ENCODE peak calls at places on chromosome 15, in ten cellular contexts. One of them, this sample, is unnamed.

GRCh38 chr15:93028632-93029612 is 60.1 kb downstream of the RGMA start:
- DNase-seq in right lobe of liver: peak
- DNase-seq in HTR-8/SVneo: no peak
- DNase-seq in COLO829: no peak
- DNase-seq in NCI-H1417: peak
- DNase-seq in kidney glomerular epithelial cell: no peak
- DNase-seq in hypothalamus: peak
- DNase-seq in GM12865: no peak
- DNase-seq in iPS-NIHi11: no peak
- DNase-seq in neural crest cell: no peak
- DNase-seq in this sample: peak

GRCh38 chr15:80309769-80310384 is 57.9 kb upstream of the CTXND1 start:
- DNase-seq in right lobe of liver: no peak
- DNase-seq in HTR-8/SVneo: peak
- DNase-seq in COLO829: peak
- DNase-seq in NCI-H1417: peak
- DNase-seq in kidney glomerular epithelial cell: peak
- DNase-seq in hypothalamus: no peak
- DNase-seq in GM12865: no peak
- DNase-seq in iPS-NIHi11: peak
- DNase-seq in neural crest cell: peak
- DNase-seq in this sample: no peak

GRCh38 chr15:33292718-33293307 is 18.0 kb upstream of the RYR3 start:
- DNase-seq in right lobe of liver: peak
- DNase-seq in HTR-8/SVneo: peak
- DNase-seq in COLO829: no peak
- DNase-seq in NCI-H1417: peak
- DNase-seq in kidney glomerular epithelial cell: peak
- DNase-seq in hypothalamus: no peak
- DNase-seq in GM12865: peak
- DNase-seq in iPS-NIHi11: peak
- DNase-seq in neural crest cell: peak
- DNase-seq in this sample: peak

GRCh38 chr15:81023483-81024264 is 23.0 kb downstream of the TLNRD1 start:
- DNase-seq in right lobe of liver: peak
- DNase-seq in HTR-8/SVneo: no peak
- DNase-seq in COLO829: no peak
- DNase-seq in NCI-H1417: no peak
- DNase-seq in kidney glomerular epithelial cell: no peak
- DNase-seq in hypothalamus: peak
- DNase-seq in GM12865: peak
- DNase-seq in iPS-NIHi11: peak
- DNase-seq in neural crest cell: no peak
- DNase-seq in this sample: no peak

GRCh38 chr15:30990451-30991300 is 752 bp downstream of the MTMR10 start:
- DNase-seq in right lobe of liver: peak
- DNase-seq in HTR-8/SVneo: no peak
- DNase-seq in COLO829: no peak
- DNase-seq in NCI-H1417: no peak
- DNase-seq in kidney glomerular epithelial cell: peak
- DNase-seq in hypothalamus: no peak
- DNase-seq in GM12865: no peak
- DNase-seq in iPS-NIHi11: no peak
- DNase-seq in neural crest cell: no peak
- DNase-seq in this sample: peak

GRCh38 chr15:98394546-98394945 is 253.8 kb upstream of the IGF1R start:
- DNase-seq in right lobe of liver: no peak
- DNase-seq in HTR-8/SVneo: no peak
- DNase-seq in COLO829: no peak
- DNase-seq in NCI-H1417: no peak
- DNase-seq in kidney glomerular epithelial cell: no peak
- DNase-seq in hypothalamus: no peak
- DNase-seq in GM12865: no peak
- DNase-seq in iPS-NIHi11: no peak
- DNase-seq in neural crest cell: no peak
- DNase-seq in this sample: no peak

GRCh38 chr15:68469162-68470048 is 37.4 kb upstream of the ITGA11 start:
- DNase-seq in right lobe of liver: no peak
- DNase-seq in HTR-8/SVneo: no peak
- DNase-seq in COLO829: no peak
- DNase-seq in NCI-H1417: no peak
- DNase-seq in kidney glomerular epithelial cell: no peak
- DNase-seq in hypothalamus: no peak
- DNase-seq in GM12865: no peak
- DNase-seq in iPS-NIHi11: no peak
- DNase-seq in neural crest cell: no peak
- DNase-seq in this sample: no peak

GRCh38 chr15:71440479-71441071 is 325.3 kb downstream of the THSD4 start:
- DNase-seq in right lobe of liver: no peak
- DNase-seq in HTR-8/SVneo: peak
- DNase-seq in COLO829: peak
- DNase-seq in NCI-H1417: peak
- DNase-seq in kidney glomerular epithelial cell: peak
- DNase-seq in hypothalamus: no peak
- DNase-seq in GM12865: peak
- DNase-seq in iPS-NIHi11: peak
- DNase-seq in neural crest cell: no peak
- DNase-seq in this sample: no peak

GRCh38 chr15:95449229-95449628 is 881.3 kb upstream of the NR2F2 start:
- DNase-seq in right lobe of liver: no peak
- DNase-seq in HTR-8/SVneo: no peak
- DNase-seq in COLO829: no peak
- DNase-seq in NCI-H1417: no peak
- DNase-seq in kidney glomerular epithelial cell: no peak
- DNase-seq in hypothalamus: no peak
- DNase-seq in GM12865: no peak
- DNase-seq in iPS-NIHi11: no peak
- DNase-seq in neural crest cell: no peak
- DNase-seq in this sample: no peak

GRCh38 chr15:63491116-63491817 is 13.1 kb upstream of the USP3 start:
- DNase-seq in right lobe of liver: no peak
- DNase-seq in HTR-8/SVneo: no peak
- DNase-seq in COLO829: no peak
- DNase-seq in NCI-H1417: no peak
- DNase-seq in kidney glomerular epithelial cell: no peak
- DNase-seq in hypothalamus: no peak
- DNase-seq in GM12865: no peak
- DNase-seq in iPS-NIHi11: no peak
- DNase-seq in neural crest cell: no peak
- DNase-seq in this sample: no peak

GRCh38 chr15:65881766-65882434 is 12.6 kb downstream of the RAB11A start:
- DNase-seq in right lobe of liver: no peak
- DNase-seq in HTR-8/SVneo: no peak
- DNase-seq in COLO829: no peak
- DNase-seq in NCI-H1417: no peak
- DNase-seq in kidney glomerular epithelial cell: no peak
- DNase-seq in hypothalamus: no peak
- DNase-seq in GM12865: peak
- DNase-seq in iPS-NIHi11: no peak
- DNase-seq in neural crest cell: no peak
- DNase-seq in this sample: no peak

GRCh38 chr15:55789066-55789660 is 46.2 kb upstream of the PRTG start:
- DNase-seq in right lobe of liver: no peak
- DNase-seq in HTR-8/SVneo: no peak
- DNase-seq in COLO829: no peak
- DNase-seq in NCI-H1417: no peak
- DNase-seq in kidney glomerular epithelial cell: no peak
- DNase-seq in hypothalamus: no peak
- DNase-seq in GM12865: peak
- DNase-seq in iPS-NIHi11: peak
- DNase-seq in neural crest cell: no peak
- DNase-seq in this sample: no peak

GRCh38 chr15:29671308-29671981 is 150.8 kb downstream of the TJP1 start:
- DNase-seq in right lobe of liver: no peak
- DNase-seq in HTR-8/SVneo: no peak
- DNase-seq in COLO829: no peak
- DNase-seq in NCI-H1417: peak
- DNase-seq in kidney glomerular epithelial cell: no peak
- DNase-seq in hypothalamus: no peak
- DNase-seq in GM12865: no peak
- DNase-seq in iPS-NIHi11: no peak
- DNase-seq in neural crest cell: no peak
- DNase-seq in this sample: no peak

GRCh38 chr15:34297059-34297458 is 40.5 kb downstream of the SLC12A6 start:
- DNase-seq in right lobe of liver: no peak
- DNase-seq in HTR-8/SVneo: no peak
- DNase-seq in COLO829: no peak
- DNase-seq in NCI-H1417: no peak
- DNase-seq in kidney glomerular epithelial cell: no peak
- DNase-seq in hypothalamus: no peak
- DNase-seq in GM12865: no peak
- DNase-seq in iPS-NIHi11: no peak
- DNase-seq in neural crest cell: no peak
- DNase-seq in this sample: no peak

GRCh38 chr15:78988361-78988911 is 43.6 kb upstream of the CTSH start:
- DNase-seq in right lobe of liver: no peak
- DNase-seq in HTR-8/SVneo: peak
- DNase-seq in COLO829: peak
- DNase-seq in NCI-H1417: no peak
- DNase-seq in kidney glomerular epithelial cell: peak
- DNase-seq in hypothalamus: no peak
- DNase-seq in GM12865: peak
- DNase-seq in iPS-NIHi11: no peak
- DNase-seq in neural crest cell: no peak
- DNase-seq in this sample: no peak